ENCODE peak calls at places on chromosomes 16 and 17, in seven cellular contexts. One of them, this sample, is unnamed.

GRCh38 chr17:77506371-77506991 is 365.7 kb downstream of the SEC14L1 start:
- DNase-seq in mesenchymal stem cell: no peak
- DNase-seq in neuronal stem cell: no peak
- DNase-seq in IMR-90: no peak
- DNase-seq in mesendoderm: no peak
- DNase-seq in H9: no peak
- DNase-seq in trophoblast cell: no peak
- DNase-seq in this sample: no peak

GRCh38 chr16:6447046-6447445 is 885.6 kb upstream of the RBFOX1 start:
- DNase-seq in mesenchymal stem cell: no peak
- DNase-seq in neuronal stem cell: no peak
- DNase-seq in IMR-90: no peak
- DNase-seq in mesendoderm: no peak
- DNase-seq in H9: no peak
- DNase-seq in trophoblast cell: no peak
- DNase-seq in this sample: no peak

GRCh38 chr16:58462997-58463891 is 36.7 kb upstream of the NDRG4 start:
- DNase-seq in mesenchymal stem cell: no peak
- DNase-seq in neuronal stem cell: peak; percentile 23
- DNase-seq in IMR-90: no peak
- DNase-seq in mesendoderm: no peak
- DNase-seq in H9: peak; percentile 43
- DNase-seq in trophoblast cell: no peak
- DNase-seq in this sample: peak; percentile 70

GRCh38 chr17:67499673-67500072 is 122.6 kb downstream of the PITPNC1 start:
- DNase-seq in mesenchymal stem cell: no peak
- DNase-seq in neuronal stem cell: no peak
- DNase-seq in IMR-90: no peak
- DNase-seq in mesendoderm: no peak
- DNase-seq in H9: no peak
- DNase-seq in trophoblast cell: peak; percentile 73
- DNase-seq in this sample: no peak

GRCh38 chr16:27240948-27241531 is 27.5 kb downstream of the NSMCE1 start:
- DNase-seq in mesenchymal stem cell: peak; percentile 92
- DNase-seq in neuronal stem cell: no peak
- DNase-seq in IMR-90: peak; percentile 80
- DNase-seq in mesendoderm: no peak
- DNase-seq in H9: no peak
- DNase-seq in trophoblast cell: peak; percentile 66
- DNase-seq in this sample: no peak

GRCh38 chr16:85164838-85165516 is 52.7 kb upstream of the CIBAR2 start:
- DNase-seq in mesenchymal stem cell: no peak
- DNase-seq in neuronal stem cell: no peak
- DNase-seq in IMR-90: no peak
- DNase-seq in mesendoderm: no peak
- DNase-seq in H9: no peak
- DNase-seq in trophoblast cell: no peak
- DNase-seq in this sample: no peak

GRCh38 chr17:73480740-73481139 is 163.5 kb downstream of the SDK2 start:
- DNase-seq in mesenchymal stem cell: no peak
- DNase-seq in neuronal stem cell: no peak
- DNase-seq in IMR-90: no peak
- DNase-seq in mesendoderm: no peak
- DNase-seq in H9: no peak
- DNase-seq in trophoblast cell: no peak
- DNase-seq in this sample: no peak

GRCh38 chr16:68229431-68230175 is 6.3 kb downstream of the ESRP2 start:
- DNase-seq in mesenchymal stem cell: peak; percentile 69
- DNase-seq in neuronal stem cell: no peak
- DNase-seq in IMR-90: peak; percentile 65
- DNase-seq in mesendoderm: peak; percentile 65
- DNase-seq in H9: peak; percentile 55
- DNase-seq in trophoblast cell: peak; percentile 80
- DNase-seq in this sample: no peak

GRCh38 chr16:66961065-66961744 is at the start of gene CES3:
- DNase-seq in mesenchymal stem cell: peak; percentile 74
- DNase-seq in neuronal stem cell: peak; percentile 61
- DNase-seq in IMR-90: peak; percentile 58
- DNase-seq in mesendoderm: peak; percentile 94
- DNase-seq in H9: peak; percentile 93
- DNase-seq in trophoblast cell: peak; percentile 71
- DNase-seq in this sample: peak; percentile 87

GRCh38 chr17:19938736-19939135 is 38.9 kb downstream of the AKAP10 start:
- DNase-seq in mesenchymal stem cell: no peak
- DNase-seq in neuronal stem cell: no peak
- DNase-seq in IMR-90: no peak
- DNase-seq in mesendoderm: no peak
- DNase-seq in H9: no peak
- DNase-seq in trophoblast cell: no peak
- DNase-seq in this sample: no peak

GRCh38 chr17:44908761-44909326 is 6.5 kb downstream of the GFAP start:
- DNase-seq in mesenchymal stem cell: no peak
- DNase-seq in neuronal stem cell: no peak
- DNase-seq in IMR-90: no peak
- DNase-seq in mesendoderm: no peak
- DNase-seq in H9: no peak
- DNase-seq in trophoblast cell: no peak
- DNase-seq in this sample: no peak

GRCh38 chr17:76139801-76140660 is 1.0 kb downstream of the FOXJ1 start:
- DNase-seq in mesenchymal stem cell: no peak
- DNase-seq in neuronal stem cell: no peak
- DNase-seq in IMR-90: no peak
- DNase-seq in mesendoderm: peak; percentile 52
- DNase-seq in H9: peak; percentile 64
- DNase-seq in trophoblast cell: no peak
- DNase-seq in this sample: peak; percentile 73

GRCh38 chr16:66205287-66206167 is 161.0 kb upstream of the CDH5 start:
- DNase-seq in mesenchymal stem cell: no peak
- DNase-seq in neuronal stem cell: no peak
- DNase-seq in IMR-90: peak; percentile 37
- DNase-seq in mesendoderm: no peak
- DNase-seq in H9: no peak
- DNase-seq in trophoblast cell: peak; percentile 13
- DNase-seq in this sample: peak; percentile 35

GRCh38 chr16:48000622-48001021 is 155.2 kb downstream of the ABCC12 start:
- DNase-seq in mesenchymal stem cell: no peak
- DNase-seq in neuronal stem cell: no peak
- DNase-seq in IMR-90: no peak
- DNase-seq in mesendoderm: no peak
- DNase-seq in H9: peak; percentile 5
- DNase-seq in trophoblast cell: no peak
- DNase-seq in this sample: no peak

GRCh38 chr17:78101542-78101941 is 27.0 kb downstream of the TMC6 start:
- DNase-seq in mesenchymal stem cell: no peak
- DNase-seq in neuronal stem cell: no peak
- DNase-seq in IMR-90: no peak
- DNase-seq in mesendoderm: peak; percentile 25
- DNase-seq in H9: no peak
- DNase-seq in trophoblast cell: no peak
- DNase-seq in this sample: no peak

DNA sequence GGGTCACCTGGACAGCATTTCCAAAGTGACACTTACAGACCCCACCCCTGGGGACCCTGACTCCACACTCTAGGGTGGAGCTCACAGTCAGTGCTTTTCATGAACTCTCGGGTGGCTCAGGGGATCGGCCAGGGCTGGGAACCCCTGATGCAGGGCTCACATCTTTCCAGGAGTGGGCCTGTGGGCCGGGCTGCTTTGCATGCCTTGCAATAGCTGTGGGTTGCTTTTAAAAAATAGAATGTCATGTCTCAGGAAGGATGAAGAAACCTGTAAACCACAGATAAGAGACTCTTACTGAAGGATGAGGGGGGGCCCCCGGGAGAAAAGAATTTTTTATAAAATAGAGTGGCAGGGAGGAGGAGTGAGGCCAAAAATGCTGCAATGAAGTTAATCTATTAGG is 40.2 kb downstream of the RBFOX3 start:
- DNase-seq in mesenchymal stem cell: no peak
- DNase-seq in neuronal stem cell: no peak
- DNase-seq in IMR-90: no peak
- DNase-seq in mesendoderm: no peak
- DNase-seq in H9: no peak
- DNase-seq in trophoblast cell: no peak
- DNase-seq in this sample: no peak
- H2BK120ac ChIP-seq in mesenchymal stem cell: no peak overlapping the region
- H2BK120ac ChIP-seq in neuronal stem cell: no peak overlapping the region
- H2BK120ac ChIP-seq in IMR-90: no peak overlapping the region
- H2BK120ac ChIP-seq in mesendoderm: no peak overlapping the region
- H2BK120ac ChIP-seq in H9: no peak overlapping the region
- H2BK120ac ChIP-seq in trophoblast cell: no peak overlapping the region
- H2BK120ac ChIP-seq in this sample: no peak overlapping the region

GRCh38 chr17:54968954-54969400 is 412 bp downstream of the STXBP4 start:
- DNase-seq in mesenchymal stem cell: peak; percentile 76
- DNase-seq in neuronal stem cell: no peak
- DNase-seq in IMR-90: peak; percentile 50
- DNase-seq in mesendoderm: no peak
- DNase-seq in H9: no peak
- DNase-seq in trophoblast cell: no peak
- DNase-seq in this sample: no peak

GRCh38 chr17:54969658-54970572 is 1.4 kb downstream of the STXBP4 start:
- DNase-seq in mesenchymal stem cell: no peak
- DNase-seq in neuronal stem cell: no peak
- DNase-seq in IMR-90: no peak
- DNase-seq in mesendoderm: no peak
- DNase-seq in H9: no peak
- DNase-seq in trophoblast cell: no peak
- DNase-seq in this sample: no peak

GRCh38 chr17:54974758-54975157 is 6.2 kb downstream of the STXBP4 start:
- DNase-seq in mesenchymal stem cell: no peak
- DNase-seq in neuronal stem cell: no peak
- DNase-seq in IMR-90: no peak
- DNase-seq in mesendoderm: no peak
- DNase-seq in H9: no peak
- DNase-seq in trophoblast cell: no peak
- DNase-seq in this sample: no peak

GRCh38 chr17:54971147-54971546 is 2.6 kb downstream of the STXBP4 start:
- DNase-seq in mesenchymal stem cell: no peak
- DNase-seq in neuronal stem cell: no peak
- DNase-seq in IMR-90: no peak
- DNase-seq in mesendoderm: no peak
- DNase-seq in H9: no peak
- DNase-seq in trophoblast cell: no peak
- DNase-seq in this sample: no peak

DNA sequence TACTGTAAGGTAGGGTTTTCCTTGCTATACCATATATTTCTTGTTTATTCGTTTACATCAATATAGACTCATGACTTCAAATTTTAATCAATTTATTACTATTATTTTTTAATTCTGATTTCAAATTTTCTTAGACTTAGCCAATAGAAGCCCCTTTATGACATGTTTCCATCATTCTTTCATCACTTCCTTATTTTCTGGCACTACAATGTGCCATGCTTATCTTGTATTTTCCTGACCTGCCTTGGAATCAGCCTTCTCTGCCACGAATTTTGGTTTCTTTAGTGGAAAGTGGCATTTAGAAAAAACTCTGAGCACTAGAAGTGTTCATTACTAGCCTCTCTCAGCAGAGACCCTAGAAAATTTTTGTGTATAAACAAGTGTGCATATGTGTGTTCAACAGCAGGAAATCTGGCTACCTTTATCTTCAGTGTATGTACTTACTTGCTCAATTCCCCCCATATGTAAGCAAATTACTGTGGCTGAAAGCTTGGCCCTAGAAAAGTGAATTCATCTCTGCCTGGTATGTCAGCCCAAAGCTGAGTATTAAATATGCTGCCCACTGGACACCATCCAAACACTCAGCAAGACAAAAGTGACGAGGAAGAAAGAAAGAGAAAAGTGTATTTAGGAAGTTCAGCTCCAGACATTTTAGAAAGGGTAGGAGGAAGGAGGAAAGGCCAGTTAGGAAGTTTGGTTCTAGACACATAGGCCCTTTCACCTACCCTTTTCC is 4.0 kb downstream of the STXBP4 start:
- DNase-seq in mesenchymal stem cell: no peak
- DNase-seq in neuronal stem cell: no peak
- DNase-seq in IMR-90: no peak
- DNase-seq in mesendoderm: no peak
- DNase-seq in H9: no peak
- DNase-seq in trophoblast cell: no peak
- DNase-seq in this sample: no peak
- H2BK120ac ChIP-seq in mesenchymal stem cell: no peak overlapping the region
- H2BK120ac ChIP-seq in neuronal stem cell: no peak overlapping the region
- H2BK120ac ChIP-seq in IMR-90: no peak overlapping the region
- H2BK120ac ChIP-seq in mesendoderm: no peak overlapping the region
- H2BK120ac ChIP-seq in H9: no peak overlapping the region
- H2BK120ac ChIP-seq in trophoblast cell: no peak overlapping the region
- H2BK120ac ChIP-seq in this sample: no peak overlapping the region

GRCh38 chr17:58593121-58593520 is 78.7 kb upstream of the MTMR4 start:
- DNase-seq in mesenchymal stem cell: no peak
- DNase-seq in neuronal stem cell: no peak
- DNase-seq in IMR-90: no peak
- DNase-seq in mesendoderm: no peak
- DNase-seq in H9: no peak
- DNase-seq in trophoblast cell: peak; percentile 21
- DNase-seq in this sample: no peak

GRCh38 chr17:58595194-58595792 is 80.9 kb upstream of the MTMR4 start:
- DNase-seq in mesenchymal stem cell: no peak
- DNase-seq in neuronal stem cell: no peak
- DNase-seq in IMR-90: no peak
- DNase-seq in mesendoderm: peak; percentile 48
- DNase-seq in H9: no peak
- DNase-seq in trophoblast cell: peak; percentile 26
- DNase-seq in this sample: no peak

GRCh38 chr17:58587713-58588117 is 73.3 kb upstream of the MTMR4 start:
- DNase-seq in mesenchymal stem cell: peak; percentile 54
- DNase-seq in neuronal stem cell: peak; percentile 64
- DNase-seq in IMR-90: peak; percentile 27
- DNase-seq in mesendoderm: peak; percentile 83
- DNase-seq in H9: peak; percentile 94
- DNase-seq in trophoblast cell: peak; percentile 76
- DNase-seq in this sample: peak; percentile 70

GRCh38 chr17:58590377-58590776 is 75.9 kb upstream of the MTMR4 start:
- DNase-seq in mesenchymal stem cell: no peak
- DNase-seq in neuronal stem cell: no peak
- DNase-seq in IMR-90: no peak
- DNase-seq in mesendoderm: no peak
- DNase-seq in H9: no peak
- DNase-seq in trophoblast cell: no peak
- DNase-seq in this sample: no peak

DNA sequence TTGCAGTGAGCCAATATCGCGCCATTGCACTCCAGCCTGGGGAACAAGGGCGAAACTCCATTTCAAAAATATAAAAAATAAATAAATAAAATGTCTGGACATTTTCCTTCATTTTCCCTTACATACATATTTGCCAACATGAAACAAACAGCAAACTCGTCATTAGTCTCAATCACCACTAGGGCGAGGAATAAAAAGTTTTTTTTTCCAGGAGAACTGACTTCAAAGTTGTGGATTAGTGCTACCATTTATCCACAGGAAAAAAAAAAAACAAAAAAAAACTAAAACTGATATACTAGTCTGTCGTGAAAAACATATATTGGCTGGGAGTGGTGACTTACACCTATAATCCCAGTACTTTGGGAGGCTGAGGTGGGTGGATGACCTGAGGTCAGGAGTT is 77.0 kb upstream of the MTMR4 start:
- DNase-seq in mesenchymal stem cell: no peak
- DNase-seq in neuronal stem cell: no peak
- DNase-seq in IMR-90: no peak
- DNase-seq in mesendoderm: no peak
- DNase-seq in H9: no peak
- DNase-seq in trophoblast cell: no peak
- DNase-seq in this sample: no peak
- H2BK120ac ChIP-seq in mesenchymal stem cell: no peak overlapping the region
- H2BK120ac ChIP-seq in neuronal stem cell: no peak overlapping the region
- H2BK120ac ChIP-seq in IMR-90: no peak overlapping the region
- H2BK120ac ChIP-seq in mesendoderm: no peak overlapping the region
- H2BK120ac ChIP-seq in H9: no peak overlapping the region
- H2BK120ac ChIP-seq in trophoblast cell: no peak overlapping the region
- H2BK120ac ChIP-seq in this sample: no peak overlapping the region

GRCh38 chr17:22301353-22301745 is 609.0 kb downstream of the KCNJ18 start:
- DNase-seq in mesenchymal stem cell: no peak
- DNase-seq in neuronal stem cell: no peak
- DNase-seq in IMR-90: no peak
- DNase-seq in mesendoderm: no peak
- DNase-seq in H9: no peak
- DNase-seq in trophoblast cell: no peak
- DNase-seq in this sample: no peak
- H2BK120ac ChIP-seq in mesenchymal stem cell: no peak overlapping the region
- H2BK120ac ChIP-seq in neuronal stem cell: no peak overlapping the region
- H2BK120ac ChIP-seq in IMR-90: no peak overlapping the region
- H2BK120ac ChIP-seq in mesendoderm: no peak overlapping the region
- H2BK120ac ChIP-seq in H9: no peak overlapping the region
- H2BK120ac ChIP-seq in trophoblast cell: no peak overlapping the region
- H2BK120ac ChIP-seq in this sample: no peak overlapping the region